ENCODE peak calls at places on chromosomes 11 and 22, in eight cellular contexts. One of them, this sample, is unnamed.

GRCh38 chr11:64251986-64252837 is 882 bp downstream of the PLCB3 start:
- DNase-seq in A549: no peak
- DNase-seq in stomach: peak; percentile 78
- DNase-seq in cardiac muscle cell: peak; percentile 43
- DNase-seq in psoas muscle: peak; percentile 74
- DNase-seq in mesenchymal stem cell: peak; percentile 51
- DNase-seq in heart right ventricle: peak; percentile 63
- DNase-seq in ovary: peak; percentile 56
- DNase-seq in this sample: peak; percentile 66

GRCh38 chr22:42996646-42997365 is 18.1 kb downstream of the PACSIN2 start:
- DNase-seq in psoas muscle: no peak
- DNase-seq in stomach: no peak
- DNase-seq in mesenchymal stem cell: no peak
- DNase-seq in cardiac muscle cell: peak; percentile 93
- DNase-seq in ovary: peak; percentile 68
- DNase-seq in A549: no peak
- DNase-seq in heart right ventricle: no peak
- DNase-seq in this sample: no peak

GRCh38 chr22:49566141-49566541 is 261.5 kb downstream of the BRD1 start:
- DNase-seq in cardiac muscle cell: no peak
- DNase-seq in psoas muscle: no peak
- DNase-seq in A549: no peak
- DNase-seq in heart right ventricle: no peak
- DNase-seq in stomach: no peak
- DNase-seq in mesenchymal stem cell: no peak
- DNase-seq in ovary: no peak
- DNase-seq in this sample: no peak

GRCh38 chr11:111770581-111771134 is 4.5 kb upstream of the PPP2R1B start:
- DNase-seq in psoas muscle: no peak
- DNase-seq in heart right ventricle: no peak
- DNase-seq in cardiac muscle cell: no peak
- DNase-seq in A549: no peak
- DNase-seq in ovary: no peak
- DNase-seq in stomach: no peak
- DNase-seq in mesenchymal stem cell: no peak
- DNase-seq in this sample: no peak

GRCh38 chr22:39592104-39593060 is 21.8 kb downstream of the CACNA1I start:
- DNase-seq in cardiac muscle cell: peak; percentile 82
- DNase-seq in psoas muscle: no peak
- DNase-seq in mesenchymal stem cell: peak; percentile 85
- DNase-seq in heart right ventricle: no peak
- DNase-seq in A549: peak; percentile 71
- DNase-seq in stomach: peak; percentile 40
- DNase-seq in ovary: peak; percentile 72
- DNase-seq in this sample: no peak

GRCh38 chr22:22044153-22044552 is 61.6 kb upstream of the TOP3B start:
- DNase-seq in stomach: no peak
- DNase-seq in A549: no peak
- DNase-seq in ovary: no peak
- DNase-seq in heart right ventricle: no peak
- DNase-seq in mesenchymal stem cell: no peak
- DNase-seq in psoas muscle: no peak
- DNase-seq in cardiac muscle cell: no peak
- DNase-seq in this sample: no peak

GRCh38 chr11:1928038-1928890 is 8.8 kb downstream of the TNNT3 start:
- DNase-seq in mesenchymal stem cell: no peak
- DNase-seq in A549: no peak
- DNase-seq in heart right ventricle: no peak
- DNase-seq in cardiac muscle cell: no peak
- DNase-seq in ovary: no peak
- DNase-seq in stomach: no peak
- DNase-seq in psoas muscle: peak; percentile 69
- DNase-seq in this sample: no peak

GRCh38 chr22:48644108-48644507 is 1183.6 kb downstream of the BRD1 start:
- DNase-seq in stomach: no peak
- DNase-seq in A549: peak; percentile 18
- DNase-seq in psoas muscle: no peak
- DNase-seq in mesenchymal stem cell: no peak
- DNase-seq in ovary: peak; percentile 48
- DNase-seq in cardiac muscle cell: no peak
- DNase-seq in heart right ventricle: peak; percentile 4
- DNase-seq in this sample: no peak

GRCh38 chr11:128530119-128531091 is 57.0 kb downstream of the ETS1 start:
- DNase-seq in heart right ventricle: no peak
- DNase-seq in A549: no peak
- DNase-seq in cardiac muscle cell: peak; percentile 98
- DNase-seq in mesenchymal stem cell: peak; percentile 82
- DNase-seq in psoas muscle: peak; percentile 61
- DNase-seq in stomach: peak; percentile 41
- DNase-seq in ovary: peak; percentile 80
- DNase-seq in this sample: no peak

GRCh38 chr11:7545611-7546010 is 31.8 kb downstream of the PPFIBP2 start:
- DNase-seq in heart right ventricle: no peak
- DNase-seq in mesenchymal stem cell: no peak
- DNase-seq in psoas muscle: no peak
- DNase-seq in ovary: no peak
- DNase-seq in stomach: no peak
- DNase-seq in A549: no peak
- DNase-seq in cardiac muscle cell: no peak
- DNase-seq in this sample: no peak

GRCh38 chr11:27293500-27294417 is 69.3 kb downstream of the CCDC34 start:
- DNase-seq in ovary: no peak
- DNase-seq in psoas muscle: no peak
- DNase-seq in cardiac muscle cell: peak; percentile 27
- DNase-seq in heart right ventricle: no peak
- DNase-seq in mesenchymal stem cell: no peak
- DNase-seq in A549: no peak
- DNase-seq in stomach: no peak
- DNase-seq in this sample: no peak

GRCh38 chr11:44112083-44112865 is 16.8 kb downstream of the EXT2 start:
- DNase-seq in A549: no peak
- DNase-seq in heart right ventricle: peak; percentile 33
- DNase-seq in mesenchymal stem cell: peak; percentile 58
- DNase-seq in psoas muscle: peak; percentile 76
- DNase-seq in cardiac muscle cell: peak; percentile 54
- DNase-seq in stomach: no peak
- DNase-seq in ovary: peak; percentile 31
- DNase-seq in this sample: no peak

GRCh38 chr11:107563702-107564101 is 1.8 kb downstream of the ALKBH8 start:
- DNase-seq in psoas muscle: no peak
- DNase-seq in stomach: no peak
- DNase-seq in ovary: peak; percentile 25
- DNase-seq in heart right ventricle: no peak
- DNase-seq in mesenchymal stem cell: peak; percentile 83
- DNase-seq in A549: peak; percentile 44
- DNase-seq in cardiac muscle cell: peak; percentile 74
- DNase-seq in this sample: no peak

GRCh38 chr11:46330887-46331652 is 16.2 kb upstream of the DGKZ start:
- DNase-seq in mesenchymal stem cell: peak; percentile 19
- DNase-seq in cardiac muscle cell: peak; percentile 34
- DNase-seq in psoas muscle: no peak
- DNase-seq in heart right ventricle: no peak
- DNase-seq in ovary: no peak
- DNase-seq in stomach: no peak
- DNase-seq in A549: no peak
- DNase-seq in this sample: no peak

GRCh38 chr11:102935514-102935913 is 20.0 kb downstream of the MMP13 start:
- DNase-seq in cardiac muscle cell: no peak
- DNase-seq in stomach: no peak
- DNase-seq in mesenchymal stem cell: no peak
- DNase-seq in heart right ventricle: no peak
- DNase-seq in psoas muscle: no peak
- DNase-seq in A549: no peak
- DNase-seq in ovary: no peak
- DNase-seq in this sample: no peak

GRCh38 chr11:15418887-15419286 is 304.2 kb downstream of the INSC start:
- DNase-seq in ovary: no peak
- DNase-seq in stomach: no peak
- DNase-seq in A549: no peak
- DNase-seq in psoas muscle: no peak
- DNase-seq in mesenchymal stem cell: no peak
- DNase-seq in heart right ventricle: no peak
- DNase-seq in cardiac muscle cell: no peak
- DNase-seq in this sample: no peak

DNA sequence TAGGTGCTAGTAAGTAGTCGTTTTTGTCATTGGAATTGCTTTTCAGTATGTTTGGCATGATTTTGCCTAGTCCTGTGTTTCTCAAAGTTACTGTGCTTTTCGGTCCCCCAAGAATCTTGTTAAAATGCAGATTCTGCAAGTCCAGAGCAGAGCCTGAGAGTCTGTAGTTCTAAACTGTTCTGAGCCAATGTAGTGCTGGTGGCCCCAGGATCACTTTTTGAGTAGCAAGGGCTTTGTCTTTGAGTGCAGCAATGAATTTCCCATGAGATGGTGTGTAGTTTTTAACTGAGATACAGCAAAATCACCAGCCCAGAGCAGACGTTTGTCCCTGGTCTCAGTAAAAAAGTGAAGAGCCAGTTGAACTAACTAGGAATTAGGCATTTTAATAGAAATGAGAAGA is 122.4 kb downstream of the NCAM1 start:
- DNase-seq in psoas muscle: no peak
- DNase-seq in ovary: no peak
- DNase-seq in heart right ventricle: no peak
- DNase-seq in mesenchymal stem cell: no peak
- DNase-seq in A549: no peak
- DNase-seq in cardiac muscle cell: no peak
- DNase-seq in stomach: no peak
- DNase-seq in this sample: no peak
- H3K4me3 ChIP-seq in psoas muscle: no peak overlapping the region
- H3K4me3 ChIP-seq in ovary: no peak overlapping the region
- H3K4me3 ChIP-seq in heart right ventricle: no peak overlapping the region
- H3K4me3 ChIP-seq in mesenchymal stem cell: no peak overlapping the region
- H3K4me3 ChIP-seq in A549: no peak overlapping the region
- H3K4me3 ChIP-seq in cardiac muscle cell: no peak overlapping the region
- H3K4me3 ChIP-seq in stomach: no peak overlapping the region
- H3K4me3 ChIP-seq in this sample: no peak overlapping the region

DNA sequence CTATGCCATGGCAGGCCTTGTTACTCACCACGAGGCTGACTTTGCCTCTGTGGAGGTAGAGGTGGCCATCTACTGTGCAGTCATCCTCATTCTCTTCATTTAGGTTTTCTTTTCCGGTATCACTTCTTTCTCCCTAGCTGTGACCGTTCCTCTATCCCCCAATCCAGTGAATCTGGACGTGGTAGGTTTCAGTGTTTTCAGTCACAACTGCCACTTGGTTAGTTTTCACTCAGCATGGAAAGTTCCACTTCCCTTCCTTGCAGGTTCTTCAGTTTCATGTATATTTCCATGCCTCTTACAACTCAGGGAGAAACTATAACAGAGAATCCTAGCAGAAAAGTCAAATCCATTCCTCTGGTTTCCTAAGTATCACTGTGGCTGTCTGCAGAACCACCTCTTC is 1.9 kb downstream of the HPS4 start:
- DNase-seq in stomach: no peak
- DNase-seq in cardiac muscle cell: no peak
- DNase-seq in A549: no peak
- DNase-seq in psoas muscle: no peak
- DNase-seq in ovary: no peak
- DNase-seq in mesenchymal stem cell: no peak
- DNase-seq in heart right ventricle: no peak
- DNase-seq in this sample: no peak
- H3K4me1 ChIP-seq in stomach: peaks cover 81% of the 10 kb centered on the region
- H3K4me1 ChIP-seq in cardiac muscle cell: peaks cover 17% of the 10 kb centered on the region
- H3K4me1 ChIP-seq in A549: peaks cover 17% of the 10 kb centered on the region
- H3K4me1 ChIP-seq in psoas muscle: peaks cover 60% of the 10 kb centered on the region
- H3K4me1 ChIP-seq in ovary: peaks cover 14% of the 10 kb centered on the region
- H3K4me1 ChIP-seq in mesenchymal stem cell: peaks cover 11% of the 10 kb centered on the region
- H3K4me1 ChIP-seq in heart right ventricle: peaks cover 52% of the 10 kb centered on the region
- H3K4me1 ChIP-seq in this sample: peaks cover 7% of the 10 kb centered on the region

GRCh38 chr11:31800398-31801265 is 10.5 kb downstream of the PAX6 start:
- DNase-seq in cardiac muscle cell: no peak
- DNase-seq in ovary: no peak
- DNase-seq in stomach: no peak
- DNase-seq in A549: no peak
- DNase-seq in heart right ventricle: no peak
- DNase-seq in psoas muscle: no peak
- DNase-seq in mesenchymal stem cell: no peak
- DNase-seq in this sample: no peak

GRCh38 chr11:31801298-31801702 is 9.8 kb downstream of the PAX6 start:
- DNase-seq in mesenchymal stem cell: no peak
- DNase-seq in A549: no peak
- DNase-seq in psoas muscle: no peak
- DNase-seq in stomach: no peak
- DNase-seq in heart right ventricle: no peak
- DNase-seq in cardiac muscle cell: no peak
- DNase-seq in ovary: no peak
- DNase-seq in this sample: no peak

GRCh38 chr11:31798057-31799035 is 12.8 kb downstream of the PAX6 start:
- DNase-seq in A549: no peak
- DNase-seq in mesenchymal stem cell: no peak
- DNase-seq in stomach: no peak
- DNase-seq in cardiac muscle cell: no peak
- DNase-seq in heart right ventricle: no peak
- DNase-seq in psoas muscle: peak; percentile 54
- DNase-seq in ovary: no peak
- DNase-seq in this sample: no peak

GRCh38 chr11:31799036-31799793 is 11.9 kb downstream of the PAX6 start:
- DNase-seq in cardiac muscle cell: no peak
- DNase-seq in heart right ventricle: no peak
- DNase-seq in stomach: no peak
- DNase-seq in ovary: no peak
- DNase-seq in psoas muscle: no peak
- DNase-seq in mesenchymal stem cell: no peak
- DNase-seq in A549: no peak
- DNase-seq in this sample: no peak

DNA sequence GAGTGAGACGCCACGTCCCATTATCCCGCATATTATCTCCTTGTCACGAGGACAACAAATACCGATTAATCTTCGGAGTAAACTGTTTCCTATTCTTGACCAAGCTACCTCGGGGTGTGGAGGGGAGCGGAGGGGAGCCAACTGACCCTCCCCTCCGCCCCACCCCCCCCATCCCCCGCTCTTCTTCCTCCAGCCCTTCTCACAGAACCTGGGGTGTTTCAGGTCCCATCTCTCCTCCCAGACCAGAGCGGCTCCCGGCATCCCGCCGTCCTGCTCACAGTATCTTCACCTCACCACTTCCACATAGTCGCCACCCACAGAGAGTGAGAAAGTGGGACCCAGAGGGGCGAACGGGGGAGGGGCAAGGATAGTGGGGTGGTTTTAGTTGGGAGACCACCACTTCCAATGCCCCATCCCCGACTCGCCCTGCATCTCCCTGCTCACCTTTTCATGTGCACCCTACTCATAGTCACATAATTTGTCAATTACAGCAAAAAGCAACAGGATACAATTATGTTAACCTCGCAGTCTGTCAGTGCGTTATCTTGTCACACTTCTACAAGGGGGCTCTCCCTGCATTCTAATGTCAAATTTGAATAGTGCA is 11.2 kb downstream of the PAX6 start:
- DNase-seq in A549: no peak
- DNase-seq in psoas muscle: no peak
- DNase-seq in mesenchymal stem cell: no peak
- DNase-seq in heart right ventricle: no peak
- DNase-seq in stomach: no peak
- DNase-seq in ovary: no peak
- DNase-seq in cardiac muscle cell: no peak
- DNase-seq in this sample: no peak
- H3K4me3 ChIP-seq in A549: no peak overlapping the region
- H3K4me3 ChIP-seq in psoas muscle: peak overlapping the region; percentile 54
- H3K4me3 ChIP-seq in mesenchymal stem cell: no peak overlapping the region
- H3K4me3 ChIP-seq in heart right ventricle: no peak overlapping the region
- H3K4me3 ChIP-seq in stomach: no peak overlapping the region
- H3K4me3 ChIP-seq in ovary: no peak overlapping the region
- H3K4me3 ChIP-seq in cardiac muscle cell: no peak overlapping the region
- H3K4me3 ChIP-seq in this sample: no peak overlapping the region

GRCh38 chr11:33135216-33135615 is 26.1 kb downstream of the CSTF3 start:
- DNase-seq in heart right ventricle: no peak
- DNase-seq in cardiac muscle cell: peak; percentile 81
- DNase-seq in A549: no peak
- DNase-seq in ovary: no peak
- DNase-seq in stomach: no peak
- DNase-seq in psoas muscle: no peak
- DNase-seq in mesenchymal stem cell: peak; percentile 84
- DNase-seq in this sample: no peak
- H3K4me1 ChIP-seq in heart right ventricle: no peaks in the 10 kb centered on the region
- H3K4me1 ChIP-seq in cardiac muscle cell: peaks cover 17% of the 10 kb centered on the region
- H3K4me1 ChIP-seq in A549: peaks cover 10% of the 10 kb centered on the region
- H3K4me1 ChIP-seq in ovary: no peaks in the 10 kb centered on the region
- H3K4me1 ChIP-seq in stomach: no peaks in the 10 kb centered on the region
- H3K4me1 ChIP-seq in psoas muscle: no peaks in the 10 kb centered on the region
- H3K4me1 ChIP-seq in mesenchymal stem cell: no peaks in the 10 kb centered on the region
- H3K4me1 ChIP-seq in this sample: no peaks in the 10 kb centered on the region